ENCODE peak calls at places on chromosomes 16 and 17, in eight cellular contexts. S, B, C, P, U, I, F and D are unnamed samples.

GRCh38 chr17:4744999-4745969 is 5.6 kb upstream of the CXCL16 start:
- DNase-seq in I (peak; percentile 12), F (peak; percentile 80), P (peak; percentile 37), U (peak; percentile 17), B (no peak), C (peak; percentile 40), S (no peak), D (no peak)

GRCh38 chr17:50766222-50767023 is 895 bp downstream of the ANKRD40CL start:
- DNase-seq in P (no peak), U (no peak), C (no peak), I (no peak), F (no peak), S (no peak), B (no peak), D (no peak)

GRCh38 chr16:72815348-72816318 is 232.3 kb downstream of the ZFHX3 start:
- DNase-seq in S (no peak), F (no peak), P (no peak), B (no peak), I (no peak), U (no peak), C (no peak), D (no peak)

GRCh38 chr17:20611314-20611713 is 31.8 kb downstream of the CDRT15L2 start:
- DNase-seq in P (no peak), I (no peak), C (no peak), S (no peak), U (no peak), B (no peak), F (no peak), D (no peak)

GRCh38 chr16:85615014-85615851 is 2.1 kb downstream of the GSE1 start:
- DNase-seq in I (no peak), U (no peak), B (no peak), S (no peak), P (no peak), C (peak; percentile 59), F (peak; percentile 95), D (no peak)

GRCh38 chr17:67244621-67245072 is 349 bp downstream of the HELZ start:
- DNase-seq in F (peak; percentile 86), B (peak; percentile 61), S (no peak), C (no peak), P (no peak), I (peak; percentile 12), U (no peak), D (no peak)

GRCh38 chr16:11248133-11248532 is 7.9 kb downstream of the SOCS1 start:
- DNase-seq in F (peak; percentile 2), S (no peak), C (no peak), P (no peak), B (no peak), U (no peak), I (no peak), D (no peak)

GRCh38 chr16:75108792-75109731 is 7.5 kb downstream of the LDHD start:
- DNase-seq in F (peak; percentile 94), C (no peak), S (peak; percentile 89), B (peak; percentile 98), I (no peak), P (no peak), U (peak; percentile 90), D (no peak)

GRCh38 chr17:47844814-47845453 is 3.9 kb upstream of the SCRN2 start:
- DNase-seq in U (peak; percentile 44), C (no peak), I (no peak), F (no peak), P (no peak), B (peak; percentile 94), S (no peak), D (no peak)

GRCh38 chr16:82793550-82794244 is 166.9 kb downstream of the CDH13 start:
- DNase-seq in B (no peak), F (no peak), S (peak; percentile 33), C (no peak), I (no peak), P (no peak), U (no peak), D (no peak)

GRCh38 chr16:19610200-19610599 is 54.7 kb downstream of the VPS35L start:
- DNase-seq in U (no peak), C (no peak), S (no peak), B (no peak), F (no peak), P (no peak), I (no peak), D (no peak)

GRCh38 chr17:36851230-36851629 is 86.0 kb upstream of the LHX1 start:
- DNase-seq in F (no peak), C (no peak), I (no peak), S (no peak), P (no peak), U (no peak), B (no peak), D (no peak)

GRCh38 chr16:74742051-74742481 is 32.6 kb downstream of the FA2H start:
- DNase-seq in I (no peak), P (no peak), U (peak; percentile 33), B (no peak), C (no peak), F (no peak), S (no peak), D (peak; percentile 39)

GRCh38 chr17:81578561-81579225 is 26.5 kb upstream of the FAAP100 start:
- DNase-seq in C (no peak), I (no peak), F (no peak), P (no peak), U (no peak), B (no peak), S (no peak), D (no peak)

GRCh38 chr17:81577278-81578000 is 25.3 kb upstream of the FAAP100 start:
- DNase-seq in B (no peak), C (no peak), U (peak; percentile 56), I (no peak), P (no peak), F (no peak), S (peak; percentile 55), D (no peak)

GRCh38 chr17:81578038-81578441 is 25.9 kb upstream of the FAAP100 start:
- DNase-seq in F (no peak), P (no peak), S (no peak), U (peak; percentile 73), I (no peak), B (no peak), C (no peak), D (no peak)

GRCh38 chr17:81575836-81576235 is 23.7 kb upstream of the FAAP100 start:
- DNase-seq in F (no peak), U (no peak), S (no peak), P (no peak), C (no peak), B (no peak), I (no peak), D (no peak)

GRCh38 chr17:81576621-81577277 is 24.6 kb upstream of the FAAP100 start:
- DNase-seq in P (no peak), S (no peak), F (peak; percentile 68), C (no peak), I (no peak), B (peak; percentile 98), U (peak; percentile 86), D (no peak)
- TF ChIP-seq CTCF in P (no peak), S (no peak), F (no peak), C (no peak), I (no peak), B (peak; percentile 17), U (peak; percentile 14), D (peak; percentile 33)

GRCh38 chr16:31200821-31201510 is 1.6 kb downstream of the PYCARD start:
- DNase-seq in S (no peak), P (no peak), I (no peak), C (no peak), U (no peak), B (peak; percentile 83), F (no peak), D (peak; percentile 28)
- TF ChIP-seq CTCF in S (no peak), P (no peak), I (no peak), C (no peak), U (no peak), B (no peak), F (no peak), D (peak; percentile 49)

DNA sequence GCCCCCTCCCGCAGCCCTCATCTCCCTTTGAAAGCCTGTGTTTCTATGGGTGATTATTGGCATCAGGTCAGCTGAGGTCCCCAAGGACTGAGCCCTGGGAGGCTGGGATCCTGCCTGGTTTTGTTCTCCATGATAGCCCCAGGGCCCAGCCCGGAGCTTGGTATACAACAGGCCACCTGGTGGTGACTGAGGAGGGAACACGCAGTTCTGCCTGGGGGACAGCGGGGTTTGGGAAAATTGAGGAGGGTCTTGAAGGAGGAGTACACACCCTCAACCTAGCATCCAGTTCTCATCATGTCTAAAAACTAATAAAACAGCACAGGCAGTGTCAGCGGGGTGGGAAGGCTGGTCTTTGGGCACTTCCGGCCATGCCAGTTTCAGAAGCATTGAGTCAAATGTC is 335.1 kb downstream of the CPPED1 start:
- DNase-seq in F (no peak), P (peak; percentile 29), C (no peak), S (no peak), B (no peak), I (no peak), U (no peak), D (no peak)
- TF ChIP-seq CTCF in F (no peak), P (peak; percentile 46), C (peak; percentile 25), S (no peak), B (no peak), I (peak; percentile 34), U (no peak), D (no peak)

GRCh38 chr17:42071810-42072209 is 21.4 kb upstream of the C17orf113 start:
- DNase-seq in S (no peak), U (no peak), P (no peak), B (no peak), F (no peak), I (no peak), C (no peak), D (no peak)

GRCh38 chr17:42068979-42069378 is 18.6 kb upstream of the C17orf113 start:
- DNase-seq in C (no peak), S (no peak), F (no peak), B (no peak), U (no peak), P (no peak), I (no peak), D (no peak)

GRCh38 chr17:42075789-42076188 is 22.5 kb downstream of the ZNF385C start:
- DNase-seq in C (no peak), F (no peak), B (peak; percentile 63), I (no peak), U (no peak), S (no peak), P (no peak), D (no peak)

GRCh38 chr17:42076797-42077559 is 21.3 kb downstream of the ZNF385C start:
- DNase-seq in F (no peak), P (no peak), U (no peak), S (no peak), I (no peak), C (no peak), B (peak; percentile 77), D (no peak)

DNA sequence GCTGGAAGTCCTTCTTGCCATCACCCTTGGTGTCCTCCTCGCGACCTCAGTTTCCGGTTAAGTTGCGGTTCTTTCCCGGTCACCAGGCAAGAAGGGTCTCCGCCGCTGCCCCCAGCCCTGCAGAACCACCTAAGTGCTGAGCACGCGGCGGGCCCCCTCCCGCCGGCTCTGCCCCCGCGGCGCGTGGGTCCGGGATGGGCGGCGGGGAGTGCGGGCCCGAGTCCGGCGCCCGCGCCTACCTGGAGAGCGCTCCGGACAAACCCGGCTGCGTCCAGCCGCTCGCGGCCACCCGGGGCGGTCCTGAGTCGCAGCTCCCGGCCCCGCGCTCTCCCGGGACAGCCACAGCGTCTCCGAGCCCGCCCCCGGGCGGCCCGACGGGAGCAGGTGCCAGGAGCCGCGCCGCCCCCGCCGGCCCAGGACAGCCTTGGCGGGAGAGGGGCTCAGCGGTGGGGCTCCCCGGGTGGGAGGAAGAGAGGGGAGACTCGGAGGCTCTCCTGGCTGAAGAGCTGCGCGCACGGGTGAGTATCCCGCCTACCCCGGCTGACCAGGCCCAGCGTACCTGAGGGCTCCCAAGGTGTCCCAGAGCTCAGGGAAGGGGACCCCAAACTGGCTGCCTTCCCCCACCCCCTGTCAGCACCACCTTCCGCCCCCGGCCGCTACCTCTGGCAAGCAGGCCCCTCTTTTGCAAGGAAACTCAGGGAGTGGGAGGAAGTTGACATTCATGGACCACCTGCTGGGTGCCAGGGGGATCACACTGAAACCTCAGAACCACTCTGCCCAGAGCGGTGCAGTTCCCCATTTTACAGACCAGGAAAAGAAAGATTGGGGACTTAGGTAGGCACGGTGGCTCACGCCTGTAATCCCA is 22.2 kb upstream of the C17orf113 start:
- DNase-seq in U (no peak), C (peak; percentile 46), F (peak; percentile 83), P (peak; percentile 46), I (peak; percentile 24), B (no peak), S (no peak), D (no peak)
- TF ChIP-seq CTCF in U (no peak), C (peak; percentile 37), F (no peak), P (peak; percentile 13), I (peak; percentile 23), B (no peak), S (no peak), D (peak; percentile 29)